ENCODE peak calls at places on chromosomes 12 and 14, in eight cellular contexts. R is CD8-positive, alpha-beta T cell; N is left lung; E is LoVo; I is stimulated activated CD4-positive, alpha-beta T cell treated with anti-CD3 and anti-CD28 coated beads, Interleukin-12 subunit alpha, Interleukin-12 subunit beta, amount 100 ng/mL, for 4 hours; J is sciatic nerve; X is mucosa of descending colon; A is AG10803. D is an unnamed sample.

GRCh38 chr14:89206426-89206825 is 210.6 kb downstream of the FOXN3 start:
- DNase-seq in R (no peak), N (no peak), E (no peak), I (no peak), J (no peak), X (no peak), A (peak; percentile 45), D (no peak)

GRCh38 chr12:88529531-88530488 is 50.5 kb downstream of the KITLG start:
- DNase-seq in R (no peak), N (no peak), E (no peak), I (no peak), J (no peak), X (no peak), A (peak; percentile 25), D (no peak)

GRCh38 chr14:92041203-92041602 is 1.3 kb upstream of the TRIP11 start:
- DNase-seq in R (no peak), N (no peak), E (no peak), I (no peak), J (no peak), X (no peak), A (no peak), D (no peak)

GRCh38 chr12:12091977-12092663 is 21.4 kb downstream of the BCL2L14 start:
- DNase-seq in R (no peak), N (no peak), E (no peak), I (no peak), J (no peak), X (peak; percentile 45), A (no peak), D (no peak)

GRCh38 chr12:94590428-94590827 is 59.9 kb downstream of the TMCC3 start:
- DNase-seq in R (no peak), N (no peak), E (no peak), I (no peak), J (no peak), X (no peak), A (no peak), D (peak; percentile 54)

GRCh38 chr12:130339946-130340345 is 2.3 kb downstream of the PIWIL1 start:
- DNase-seq in R (no peak), N (no peak), E (peak; percentile 97), I (no peak), J (no peak), X (peak; percentile 26), A (no peak), D (peak; percentile 29)

GRCh38 chr14:47715330-47715729 is 39.9 kb upstream of the MDGA2 start:
- DNase-seq in R (no peak), N (no peak), E (no peak), I (no peak), J (no peak), X (no peak), A (no peak), D (no peak)

GRCh38 chr12:3207858-3208257 is 130.7 kb downstream of the TSPAN9 start:
- DNase-seq in R (no peak), N (no peak), E (no peak), I (no peak), J (no peak), X (no peak), A (no peak), D (peak; percentile 88)

GRCh38 chr12:93753838-93754429 is 76.8 kb downstream of the CRADD start:
- DNase-seq in R (no peak), N (no peak), E (no peak), I (no peak), J (no peak), X (no peak), A (no peak), D (no peak)

GRCh38 chr12:58557156-58557555 is 363.1 kb downstream of the LRIG3 start:
- DNase-seq in R (no peak), N (no peak), E (no peak), I (no peak), J (no peak), X (no peak), A (peak; percentile 75), D (no peak)

GRCh38 chr12:92144631-92145480 is 790 bp downstream of the BTG1 start:
- DNase-seq in R (peak; percentile 80), N (peak; percentile 88), E (peak; percentile 80), I (peak; percentile 41), J (peak; percentile 77), X (peak; percentile 78), A (peak; percentile 55), D (peak; percentile 45)

GRCh38 chr12:16189849-16190248 is 87.6 kb downstream of the SLC15A5 start:
- DNase-seq in R (no peak), N (no peak), E (no peak), I (no peak), J (no peak), X (no peak), A (peak; percentile 16), D (peak; percentile 12)

GRCh38 chr14:38207830-38208815 is at the start of gene SSTR1:
- DNase-seq in R (no peak), N (peak; percentile 74), E (peak; percentile 59), I (no peak), J (no peak), X (peak; percentile 92), A (peak; percentile 32), D (peak; percentile 44)

GRCh38 chr12:79174656-79175055 is 310.1 kb downstream of the SYT1 start:
- DNase-seq in R (no peak), N (no peak), E (peak; percentile 41), I (no peak), J (no peak), X (no peak), A (peak; percentile 69), D (no peak)

GRCh38 chr12:42326466-42327226 is 679 bp downstream of the PPHLN1 start:
- DNase-seq in R (no peak), N (no peak), E (peak; percentile 31), I (no peak), J (no peak), X (peak; percentile 40), A (peak; percentile 51), D (no peak)

GRCh38 chr12:50166776-50167025 is 468 bp downstream of the CERS5 start:
- DNase-seq in R (no peak), N (no peak), E (no peak), I (peak; percentile 57), J (peak; percentile 72), X (no peak), A (no peak), D (no peak)

GRCh38 chr12:69091447-69092022 is 147.8 kb upstream of the CPSF6 start:
- DNase-seq in R (no peak), N (no peak), E (no peak), I (no peak), J (no peak), X (no peak), A (no peak), D (peak; percentile 30)

GRCh38 chr14:55136868-55137785 is 8.1 kb downstream of the LGALS3 start:
- DNase-seq in R (no peak), N (no peak), E (no peak), I (no peak), J (peak; percentile 89), X (no peak), A (peak; percentile 83), D (no peak)

GRCh38 chr14:74218462-74218861 is 20.8 kb upstream of the VSX2 start:
- DNase-seq in R (no peak), N (no peak), E (no peak), I (no peak), J (no peak), X (no peak), A (no peak), D (no peak)

GRCh38 chr14:47485421-47485820 is 190.0 kb downstream of the MDGA2 start:
- DNase-seq in R (no peak), N (no peak), E (no peak), I (no peak), J (no peak), X (no peak), A (no peak), D (no peak)

GRCh38 chr14:89247457-89248122 is 169.4 kb downstream of the FOXN3 start:
- DNase-seq in R (no peak), N (no peak), E (no peak), I (no peak), J (no peak), X (no peak), A (no peak), D (no peak)

GRCh38 chr12:122079038-122079531 is 529 bp downstream of the MLXIP start:
- DNase-seq in R (peak; percentile 66), N (peak; percentile 88), E (no peak), I (no peak), J (no peak), X (peak; percentile 70), A (no peak), D (peak; percentile 79)

GRCh38 chr12:26226629-26227375 is 31.4 kb downstream of the SSPN start:
- DNase-seq in R (no peak), N (peak; percentile 79), E (no peak), I (no peak), J (no peak), X (peak; percentile 67), A (peak; percentile 42), D (peak; percentile 73)

GRCh38 chr12:23803547-23803946 is 145.9 kb downstream of the SOX5 start:
- DNase-seq in R (no peak), N (no peak), E (no peak), I (no peak), J (no peak), X (no peak), A (no peak), D (no peak)

GRCh38 chr12:113002155-113002554 is 23.8 kb downstream of the OAS2 start:
- DNase-seq in R (no peak), N (no peak), E (peak; percentile 26), I (no peak), J (no peak), X (no peak), A (no peak), D (no peak)